ENCODE peak calls at places on chromosomes 7 and 10, in nine cellular contexts. I, F, J, X, P, S, M, K and O are unnamed samples.

GRCh38 chr10:57925045-57925444 is 342.6 kb downstream of the IPMK start:
- DNase-seq in I (no peak), F (no peak), J (peak), X (no peak), P (peak), S (no peak), M (no peak), K (no peak), O (no peak)

GRCh38 chr7:157717211-157718174 is 380.7 kb downstream of the DNAJB6 start:
- DNase-seq in I (no peak), F (no peak), J (no peak), X (no peak), P (no peak), S (no peak), M (peak), K (no peak), O (no peak)

GRCh38 chr10:79259834-79260233 is 87.4 kb upstream of the PPIF start:
- DNase-seq in I (no peak), F (no peak), J (no peak), X (no peak), P (no peak), S (peak), M (no peak), K (no peak), O (no peak)

GRCh38 chr7:66371096-66371824 is 166.1 kb downstream of the TPST1 start:
- DNase-seq in I (no peak), F (no peak), J (no peak), X (no peak), P (no peak), S (no peak), M (no peak), K (no peak), O (no peak)

GRCh38 chr7:96236198-96237039 is 85.5 kb downstream of the SLC25A13 start:
- DNase-seq in I (no peak), F (peak), J (peak), X (peak), P (no peak), S (no peak), M (peak), K (peak), O (peak)

GRCh38 chr7:25256424-25256823 is 28.1 kb upstream of the NPVF start:
- DNase-seq in I (no peak), F (no peak), J (no peak), X (no peak), P (no peak), S (peak), M (no peak), K (no peak), O (no peak)

GRCh38 chr7:20064974-20065862 is 152.0 kb downstream of the MACC1 start:
- DNase-seq in I (peak), F (no peak), J (peak), X (no peak), P (no peak), S (no peak), M (no peak), K (no peak), O (no peak)

GRCh38 chr7:111026806-111027205 is 64.1 kb upstream of the LRRN3 start:
- DNase-seq in I (no peak), F (no peak), J (no peak), X (no peak), P (no peak), S (no peak), M (no peak), K (no peak), O (no peak)

GRCh38 chr10:84427903-84428650 is 99.7 kb downstream of the CCSER2 start:
- DNase-seq in I (no peak), F (no peak), J (peak), X (no peak), P (peak), S (no peak), M (peak), K (no peak), O (no peak)

GRCh38 chr7:111262293-111263116 is 171.6 kb downstream of the LRRN3 start:
- DNase-seq in I (peak), F (no peak), J (no peak), X (no peak), P (no peak), S (no peak), M (no peak), K (no peak), O (no peak)

GRCh38 chr10:71975891-71976725 is 11.9 kb downstream of the CHST3 start:
- DNase-seq in I (peak), F (no peak), J (peak), X (peak), P (peak), S (peak), M (peak), K (peak), O (peak)

GRCh38 chr10:74705361-74705980 is 120.9 kb upstream of the KAT6B start:
- DNase-seq in I (no peak), F (no peak), J (no peak), X (no peak), P (no peak), S (no peak), M (no peak), K (no peak), O (no peak)

GRCh38 chr10:124641282-124642075 is 102.7 kb downstream of the FAM53B start:
- DNase-seq in I (no peak), F (peak), J (peak), X (peak), P (no peak), S (no peak), M (peak), K (peak), O (no peak)

GRCh38 chr7:4738711-4739527 is 36.5 kb upstream of the AP5Z1 start:
- DNase-seq in I (peak), F (no peak), J (peak), X (no peak), P (no peak), S (no peak), M (peak), K (peak), O (peak)

GRCh38 chr7:157502701-157503111 is 165.9 kb downstream of the DNAJB6 start:
- DNase-seq in I (no peak), F (no peak), J (peak), X (peak), P (no peak), S (no peak), M (no peak), K (peak), O (no peak)

GRCh38 chr10:125130886-125131285 is 29.5 kb downstream of the CTBP2 start:
- DNase-seq in I (no peak), F (no peak), J (no peak), X (no peak), P (no peak), S (no peak), M (no peak), K (no peak), O (no peak)

GRCh38 chr10:30228638-30229037 is 120.4 kb downstream of the MTPAP start:
- DNase-seq in I (no peak), F (peak), J (no peak), X (no peak), P (no peak), S (no peak), M (no peak), K (no peak), O (no peak)

GRCh38 chr7:76509931-76510877 is at the start of gene UPK3B:
- DNase-seq in I (peak), F (no peak), J (peak), X (no peak), P (no peak), S (peak), M (no peak), K (no peak), O (peak)

GRCh38 chr7:129493555-129493954 is 8.8 kb upstream of the SMKR1 start:
- DNase-seq in I (no peak), F (no peak), J (no peak), X (no peak), P (no peak), S (no peak), M (no peak), K (no peak), O (no peak)

GRCh38 chr10:120574986-120575385 is 118.0 kb downstream of the PLPP4 start:
- DNase-seq in I (no peak), F (no peak), J (no peak), X (no peak), P (no peak), S (no peak), M (no peak), K (no peak), O (no peak)

GRCh38 chr7:45027774-45028114 is 27.7 kb downstream of the CCM2 start:
- DNase-seq in I (no peak), F (no peak), J (no peak), X (no peak), P (no peak), S (no peak), M (no peak), K (no peak), O (no peak)

GRCh38 chr7:45028138-45028919 is 28.3 kb downstream of the CCM2 start:
- DNase-seq in I (no peak), F (no peak), J (no peak), X (no peak), P (no peak), S (no peak), M (no peak), K (no peak), O (no peak)

GRCh38 chr7:45026013-45026412 is 26.0 kb downstream of the CCM2 start:
- DNase-seq in I (no peak), F (no peak), J (no peak), X (no peak), P (no peak), S (no peak), M (no peak), K (no peak), O (no peak)

GRCh38 chr7:45028920-45029344 is 28.9 kb downstream of the CCM2 start:
- DNase-seq in I (no peak), F (no peak), J (no peak), X (no peak), P (no peak), S (no peak), M (no peak), K (no peak), O (no peak)

DNA sequence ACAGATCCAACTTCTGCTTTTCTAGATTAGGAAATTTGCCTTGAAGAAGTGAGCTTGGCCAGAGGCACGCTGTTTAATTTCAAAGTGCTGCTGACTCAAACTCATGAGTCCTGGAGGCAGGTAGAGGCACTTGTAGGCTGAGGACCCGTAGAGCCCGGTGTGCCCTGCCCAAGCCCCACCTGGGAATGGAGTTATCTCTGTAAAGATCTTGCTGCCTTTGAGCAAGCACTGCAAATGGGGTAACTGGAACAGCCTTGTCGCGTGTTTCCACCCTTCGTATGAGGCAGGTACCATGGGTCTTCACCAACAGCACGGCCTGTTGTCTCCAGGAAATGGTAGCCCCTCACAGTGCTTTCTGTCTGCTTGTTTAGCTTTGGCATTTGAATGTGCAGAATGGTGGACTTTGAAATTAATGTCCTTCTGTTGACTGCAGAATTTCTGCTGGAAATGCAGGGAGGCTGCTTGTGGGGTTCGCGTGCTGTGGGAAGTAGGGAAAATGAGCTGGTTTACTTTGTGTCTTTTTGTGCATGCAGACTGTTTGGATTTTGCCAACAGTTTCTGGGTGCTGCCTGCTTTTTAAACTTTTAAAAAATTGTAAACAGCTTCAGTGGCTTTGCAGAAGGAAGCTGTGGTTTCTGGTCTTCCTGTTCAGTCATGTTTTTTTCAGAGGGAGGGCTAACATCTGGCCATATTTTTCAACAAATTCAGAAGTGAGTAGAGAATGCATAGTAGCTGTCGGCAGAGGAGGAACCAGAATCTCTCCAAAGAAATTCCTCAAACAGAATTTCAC is 27.2 kb downstream of the CCM2 start:
- DNase-seq in I (no peak), F (no peak), J (peak), X (no peak), P (no peak), S (no peak), M (no peak), K (no peak), O (no peak)
- H3K27ac ChIP-seq in I (no peak), F (peak), J (no peak), X (no peak), P (no peak), S (no peak), M (peak), K (no peak), O (peak)

DNA sequence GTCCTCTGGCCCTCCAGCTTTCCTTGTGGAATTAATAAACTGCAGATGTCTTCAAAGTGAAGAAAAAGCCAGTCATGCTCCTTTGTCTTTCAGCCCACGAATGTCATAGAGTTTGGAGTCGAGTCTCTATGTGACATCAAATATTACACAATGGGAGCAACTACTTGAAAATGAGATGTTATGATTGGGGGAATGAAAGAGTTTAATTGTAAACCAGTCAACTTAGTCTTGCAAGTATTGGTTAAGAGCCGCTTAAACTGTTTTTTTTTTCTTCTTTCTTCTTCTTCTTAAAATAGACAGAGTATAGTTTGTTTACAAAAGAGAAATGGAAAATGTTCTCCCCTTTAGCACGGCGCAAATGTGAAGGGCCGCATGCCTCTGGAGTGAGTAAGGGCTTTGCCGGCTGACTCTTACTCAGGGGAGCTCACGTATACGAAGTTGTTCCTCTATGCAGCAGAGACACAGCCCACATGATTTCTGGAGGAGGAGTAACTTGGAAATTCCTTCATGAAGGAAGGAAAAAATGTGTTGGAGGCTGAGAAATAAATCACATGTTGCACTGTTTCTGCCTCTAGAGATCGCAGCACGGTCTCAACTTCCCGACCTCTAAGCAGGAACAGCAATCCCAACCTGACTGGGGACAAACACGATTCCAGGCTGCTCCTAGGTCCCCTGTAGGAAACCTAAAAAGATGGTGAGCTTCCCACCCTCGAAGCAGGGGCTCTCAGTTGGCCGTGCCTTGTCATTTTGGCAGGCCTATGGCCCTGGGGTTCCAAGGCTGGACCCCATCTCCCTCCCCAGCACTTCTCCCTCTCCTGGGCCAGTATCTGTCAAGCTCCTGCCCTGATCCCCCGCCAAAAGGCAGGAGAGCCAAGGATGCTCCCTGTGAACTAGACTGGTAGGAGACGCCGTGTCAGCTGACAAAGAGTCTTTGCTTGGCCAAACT is 44.9 kb downstream of the MYOF start:
- DNase-seq in I (peak), F (peak), J (peak), X (peak), P (peak), S (no peak), M (peak), K (peak), O (peak)
- TF ChIP-seq CTCF in I (no peak), F (no peak), J (no peak), X (peak), P (no peak), S (no peak), M (no peak), K (no peak), O (no peak)

DNA sequence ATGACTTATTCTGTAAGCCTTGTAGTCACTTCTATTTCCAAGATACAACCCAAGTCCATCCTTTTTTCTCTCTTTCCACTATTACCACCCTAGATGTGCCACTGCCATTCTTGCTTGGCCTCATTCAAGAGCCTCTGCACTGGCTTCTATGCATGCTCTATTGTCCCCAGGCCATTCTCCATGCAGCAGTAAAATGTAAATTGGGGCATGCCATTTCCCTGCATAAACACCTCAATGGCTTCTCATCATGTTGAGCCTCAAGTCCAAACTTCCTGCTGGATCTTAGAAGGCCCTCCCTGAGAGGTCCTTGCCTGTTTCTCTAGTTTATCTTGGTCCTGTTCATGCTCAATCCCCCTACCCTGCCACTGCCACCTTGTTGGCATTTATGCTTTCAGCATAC is 23.2 kb upstream of the WDFY4 start:
- DNase-seq in I (no peak), F (no peak), J (no peak), X (no peak), P (no peak), S (no peak), M (no peak), K (no peak), O (no peak)
- H3K27ac ChIP-seq in I (no peak), F (no peak), J (no peak), X (no peak), P (no peak), S (no peak), M (no peak), K (no peak), O (no peak)

GRCh38 chr10:122507661-122508060 is 46.3 kb downstream of the HTRA1 start:
- DNase-seq in I (no peak), F (no peak), J (peak), X (no peak), P (no peak), S (no peak), M (no peak), K (no peak), O (no peak)

GRCh38 chr10:122509323-122509722 is 48.0 kb downstream of the HTRA1 start:
- DNase-seq in I (no peak), F (no peak), J (no peak), X (no peak), P (no peak), S (no peak), M (no peak), K (no peak), O (no peak)

GRCh38 chr10:122513053-122513452 is 47.5 kb upstream of the DMBT1 start:
- DNase-seq in I (no peak), F (no peak), J (no peak), X (no peak), P (no peak), S (no peak), M (no peak), K (no peak), O (no peak)

GRCh38 chr10:122510326-122510725 is 49.0 kb downstream of the HTRA1 start:
- DNase-seq in I (no peak), F (no peak), J (peak), X (no peak), P (peak), S (no peak), M (no peak), K (no peak), O (peak)

GRCh38 chr10:122510736-122511135 is 49.4 kb downstream of the HTRA1 start:
- DNase-seq in I (no peak), F (no peak), J (no peak), X (no peak), P (no peak), S (no peak), M (no peak), K (no peak), O (no peak)
- TF ChIP-seq CTCF in I (no peak), F (no peak), J (no peak), X (no peak), P (no peak), S (no peak), M (no peak), K (no peak), O (no peak)

GRCh38 chr7:107857541-107857912 is 33.5 kb upstream of the DLD start:
- DNase-seq in I (no peak), F (no peak), J (peak), X (no peak), P (no peak), S (no peak), M (no peak), K (peak), O (peak)
- H3K27ac ChIP-seq in I (no peak), F (no peak), J (no peak), X (peak), P (peak), S (no peak), M (no peak), K (no peak), O (no peak)

GRCh38 chr10:50613150-50613549 is 10.6 kb downstream of the SGMS1 start:
- DNase-seq in I (no peak), F (no peak), J (no peak), X (no peak), P (no peak), S (no peak), M (no peak), K (no peak), O (no peak)

GRCh38 chr10:50618624-50619023 is 5.1 kb downstream of the SGMS1 start:
- DNase-seq in I (no peak), F (no peak), J (no peak), X (no peak), P (no peak), S (no peak), M (no peak), K (no peak), O (no peak)

GRCh38 chr10:50615654-50616053 is 8.1 kb downstream of the SGMS1 start:
- DNase-seq in I (no peak), F (no peak), J (no peak), X (no peak), P (no peak), S (no peak), M (no peak), K (no peak), O (no peak)

GRCh38 chr10:50613726-50614443 is 9.9 kb downstream of the SGMS1 start:
- DNase-seq in I (no peak), F (no peak), J (no peak), X (no peak), P (peak), S (no peak), M (no peak), K (no peak), O (no peak)

GRCh38 chr10:50614444-50615137 is 9.2 kb downstream of the SGMS1 start:
- DNase-seq in I (peak), F (no peak), J (no peak), X (no peak), P (no peak), S (peak), M (no peak), K (peak), O (no peak)
- TF ChIP-seq CTCF in I (no peak), F (peak), J (no peak), X (no peak), P (no peak), S (peak), M (no peak), K (peak), O (no peak)